ENCODE peak calls at places on chromosomes 13 and 19, in four cellular contexts. One of them, this sample, is unnamed. For H4K20me1, the result is how much of the 10 kb centered on the place peaks cover.

GRCh38 chr13:19185086-19185864 is 3.7 kb upstream of the TUBA3C start:
- DNase-seq in IMR-90: no peak
- DNase-seq in K562: no peak
- DNase-seq in HepG2: no peak
- DNase-seq in this sample: no peak

GRCh38 chr19:41951686-41952172 is 7.4 kb downstream of the RABAC1 start:
- DNase-seq in HepG2: peak
- DNase-seq in K562: peak
- DNase-seq in IMR-90: peak
- DNase-seq in this sample: peak

GRCh38 chr13:110217811-110218210 is 89.1 kb downstream of the COL4A1 start:
- DNase-seq in IMR-90: no peak
- DNase-seq in K562: no peak
- DNase-seq in HepG2: no peak
- DNase-seq in this sample: no peak

GRCh38 chr13:107563099-107563925 is 652.0 kb downstream of the LIG4 start:
- DNase-seq in K562: no peak
- DNase-seq in HepG2: peak
- DNase-seq in IMR-90: no peak
- DNase-seq in this sample: peak

GRCh38 chr19:4077800-4078683 is 11.3 kb upstream of the ZBTB7A start:
- DNase-seq in HepG2: no peak
- DNase-seq in K562: peak
- DNase-seq in IMR-90: no peak
- DNase-seq in this sample: peak

GRCh38 chr13:96052655-96053002 is 572 bp downstream of the UGGT2 start:
- DNase-seq in IMR-90: peak
- DNase-seq in K562: peak
- DNase-seq in HepG2: peak
- DNase-seq in this sample: peak

GRCh38 chr13:61111529-61111928 is 304.1 kb downstream of the PCDH20 start:
- DNase-seq in K562: no peak
- DNase-seq in IMR-90: no peak
- DNase-seq in HepG2: no peak
- DNase-seq in this sample: no peak

GRCh38 chr13:31468114-31468902 is 268.5 kb downstream of the B3GLCT start:
- DNase-seq in IMR-90: no peak
- DNase-seq in HepG2: no peak
- DNase-seq in K562: no peak
- DNase-seq in this sample: no peak

GRCh38 chr13:48265217-48265815 is 32.3 kb downstream of the ITM2B start:
- DNase-seq in IMR-90: no peak
- DNase-seq in HepG2: no peak
- DNase-seq in K562: no peak
- DNase-seq in this sample: no peak

GRCh38 chr13:34161829-34162544 is 344.0 kb downstream of the RFC3 start:
- DNase-seq in K562: no peak
- DNase-seq in IMR-90: peak
- DNase-seq in HepG2: peak
- DNase-seq in this sample: peak

GRCh38 chr19:13214036-13214730 is 64.0 kb downstream of the IER2 start:
- DNase-seq in HepG2: no peak
- DNase-seq in K562: no peak
- DNase-seq in IMR-90: no peak
- DNase-seq in this sample: no peak

GRCh38 chr13:113612626-113613025 is 28.1 kb downstream of the TFDP1 start:
- DNase-seq in HepG2: no peak
- DNase-seq in IMR-90: no peak
- DNase-seq in K562: no peak
- DNase-seq in this sample: no peak
- H4K20me1 ChIP-seq in HepG2: under half
- H4K20me1 ChIP-seq in IMR-90: half or more
- H4K20me1 ChIP-seq in K562: under half
- H4K20me1 ChIP-seq in this sample: under half

GRCh38 chr19:16678498-16678897 is 17.6 kb downstream of the TMEM38A start:
- DNase-seq in IMR-90: no peak
- DNase-seq in HepG2: no peak
- DNase-seq in K562: no peak
- DNase-seq in this sample: no peak
- TF ChIP-seq POLR2A in IMR-90: no peak
- TF ChIP-seq POLR2A in HepG2: no peak
- TF ChIP-seq POLR2A in K562: no peak
- TF ChIP-seq POLR2A in this sample: no peak

GRCh38 chr19:47757617-47758432 is 12.5 kb downstream of the NOP53 start:
- DNase-seq in K562: no peak
- DNase-seq in HepG2: peak
- DNase-seq in IMR-90: no peak
- DNase-seq in this sample: no peak
- H4K20me1 ChIP-seq in K562: under half
- H4K20me1 ChIP-seq in HepG2: under half
- H4K20me1 ChIP-seq in IMR-90: under half
- H4K20me1 ChIP-seq in this sample: under half

GRCh38 chr13:45928843-45929242 is 77.3 kb upstream of the SIAH3 start:
- DNase-seq in HepG2: no peak
- DNase-seq in K562: no peak
- DNase-seq in IMR-90: no peak
- DNase-seq in this sample: no peak

GRCh38 chr13:45928196-45928595 is 76.6 kb upstream of the SIAH3 start:
- DNase-seq in K562: no peak
- DNase-seq in IMR-90: no peak
- DNase-seq in HepG2: no peak
- DNase-seq in this sample: no peak

GRCh38 chr13:45921337-45921736 is 69.8 kb upstream of the SIAH3 start:
- DNase-seq in K562: no peak
- DNase-seq in IMR-90: no peak
- DNase-seq in HepG2: no peak
- DNase-seq in this sample: no peak

GRCh38 chr13:45925151-45925550 is 73.6 kb upstream of the SIAH3 start:
- DNase-seq in K562: peak
- DNase-seq in IMR-90: no peak
- DNase-seq in HepG2: no peak
- DNase-seq in this sample: peak
- TF ChIP-seq POLR2A in K562: no peak
- TF ChIP-seq POLR2A in IMR-90: no peak
- TF ChIP-seq POLR2A in HepG2: no peak
- TF ChIP-seq POLR2A in this sample: no peak

This sample was measured in endothelial cell of umbilical vein.